ENCODE peak calls at places on chromosomes 1 and 21, in ten cellular contexts. K, C, O, Z, T, Y, M, E, U and X are unnamed samples.

GRCh38 chr1:29395724-29396437 is 159.6 kb downstream of the PTPRU start:
- DNase-seq in E (no peak), Y (no peak), Z (no peak), T (no peak), U (no peak), M (no peak), K (no peak), C (no peak), O (no peak), X (no peak)

GRCh38 chr1:231335663-231336602 is 1.7 kb downstream of the EXOC8 start:
- DNase-seq in M (no peak), O (no peak), C (no peak), E (no peak), K (no peak), T (peak), Z (no peak), Y (peak), U (peak), X (no peak)

GRCh38 chr1:26482921-26483320 is 10.7 kb downstream of the HMGN2 start:
- DNase-seq in O (peak), E (peak), Z (no peak), M (no peak), Y (no peak), U (no peak), K (peak), T (no peak), C (no peak), X (no peak)

GRCh38 chr1:167223144-167224103 is 2.7 kb downstream of the POU2F1 start:
- DNase-seq in U (no peak), Y (no peak), T (no peak), C (no peak), E (no peak), M (no peak), K (no peak), Z (no peak), O (peak), X (no peak)

GRCh38 chr1:91827094-91828006 is 58.6 kb downstream of the TGFBR3 start:
- DNase-seq in E (no peak), K (no peak), M (no peak), C (peak), O (no peak), T (peak), U (no peak), Y (no peak), Z (peak), X (no peak)

GRCh38 chr21:42839271-42840231 is 39.8 kb downstream of the WDR4 start:
- DNase-seq in Z (no peak), T (no peak), U (no peak), K (no peak), C (peak), M (no peak), Y (no peak), O (no peak), E (no peak), X (peak)

GRCh38 chr1:232600430-232601258 is 29.3 kb downstream of the SIPA1L2 start:
- DNase-seq in E (no peak), Y (no peak), C (no peak), O (no peak), M (no peak), U (peak), K (no peak), T (no peak), Z (no peak), X (no peak)

GRCh38 chr1:208036177-208036808 is 125.4 kb upstream of the CD34 start:
- DNase-seq in K (peak), U (peak), Z (no peak), C (no peak), E (peak), O (peak), T (peak), M (no peak), Y (no peak), X (no peak)

GRCh38 chr1:247103777-247104591 is at the start of gene ZNF669:
- DNase-seq in O (peak), U (peak), Y (peak), T (peak), Z (peak), E (peak), M (peak), C (peak), K (peak), X (peak)

GRCh38 chr1:63119575-63120155 is 202.7 kb upstream of the FOXD3 start:
- DNase-seq in K (no peak), Z (no peak), T (no peak), C (no peak), M (no peak), Y (no peak), E (no peak), U (no peak), O (peak), X (no peak)

GRCh38 chr1:18100493-18101063 is 7.0 kb upstream of the IGSF21 start:
- DNase-seq in O (peak), U (peak), Y (peak), Z (peak), M (peak), C (peak), K (peak), T (peak), E (peak), X (no peak)

GRCh38 chr1:35029756-35030155 is 2.0 kb downstream of the ZMYM6 start:
- DNase-seq in O (peak), U (no peak), Y (no peak), E (peak), C (no peak), M (no peak), Z (no peak), T (no peak), K (peak), X (no peak)

GRCh38 chr1:21815724-21816311 is 3.8 kb downstream of the LDLRAD2 start:
- DNase-seq in E (no peak), O (no peak), T (no peak), U (no peak), K (no peak), M (no peak), Z (no peak), Y (no peak), C (no peak), X (no peak)

GRCh38 chr1:177171536-177172123 is 872 bp downstream of the BRINP2 start:
- DNase-seq in E (no peak), Z (no peak), U (no peak), O (peak), C (no peak), T (no peak), Y (no peak), K (no peak), M (no peak), X (no peak)

GRCh38 chr21:42001781-42002180 is 8.4 kb downstream of the ZBTB21 start:
- DNase-seq in T (no peak), Y (no peak), E (no peak), U (no peak), O (no peak), Z (no peak), K (no peak), M (no peak), C (no peak), X (no peak)

GRCh38 chr1:170261669-170262068 is 115.9 kb downstream of the NTMT2 start:
- DNase-seq in K (no peak), U (no peak), E (peak), O (peak), M (no peak), Y (no peak), C (no peak), T (no peak), Z (no peak), X (no peak)

GRCh38 chr1:200038645-200038986 is 11.1 kb downstream of the NR5A2 start:
- DNase-seq in Y (no peak), M (peak), E (no peak), U (no peak), Z (peak), O (no peak), K (no peak), C (no peak), T (no peak), X (peak)

GRCh38 chr1:86975993-86976392 is 61.6 kb downstream of the HS2ST1 start:
- DNase-seq in E (no peak), U (no peak), Z (no peak), T (no peak), M (no peak), O (no peak), K (no peak), Y (no peak), C (no peak), X (no peak)

GRCh38 chr1:207407655-207408256 is 46.4 kb upstream of the CR2 start:
- DNase-seq in C (no peak), O (peak), E (peak), Z (no peak), U (peak), Y (no peak), M (no peak), K (peak), T (peak), X (no peak)

GRCh38 chr21:28899744-28900143 is 92.9 kb downstream of the LTN1 start:
- DNase-seq in C (no peak), Y (no peak), M (no peak), K (peak), T (peak), U (no peak), E (peak), Z (no peak), O (peak), X (no peak)

GRCh38 chr1:27005648-27006496 is 6.8 kb downstream of the TENT5B start:
- DNase-seq in K (no peak), T (no peak), U (no peak), Y (no peak), C (peak), O (no peak), E (no peak), Z (no peak), M (no peak), X (no peak)

GRCh38 chr1:5311147-5311546 is 656.7 kb downstream of the AJAP1 start:
- DNase-seq in T (no peak), M (no peak), C (no peak), Y (no peak), Z (no peak), U (no peak), E (no peak), K (no peak), O (no peak), X (no peak)

DNA sequence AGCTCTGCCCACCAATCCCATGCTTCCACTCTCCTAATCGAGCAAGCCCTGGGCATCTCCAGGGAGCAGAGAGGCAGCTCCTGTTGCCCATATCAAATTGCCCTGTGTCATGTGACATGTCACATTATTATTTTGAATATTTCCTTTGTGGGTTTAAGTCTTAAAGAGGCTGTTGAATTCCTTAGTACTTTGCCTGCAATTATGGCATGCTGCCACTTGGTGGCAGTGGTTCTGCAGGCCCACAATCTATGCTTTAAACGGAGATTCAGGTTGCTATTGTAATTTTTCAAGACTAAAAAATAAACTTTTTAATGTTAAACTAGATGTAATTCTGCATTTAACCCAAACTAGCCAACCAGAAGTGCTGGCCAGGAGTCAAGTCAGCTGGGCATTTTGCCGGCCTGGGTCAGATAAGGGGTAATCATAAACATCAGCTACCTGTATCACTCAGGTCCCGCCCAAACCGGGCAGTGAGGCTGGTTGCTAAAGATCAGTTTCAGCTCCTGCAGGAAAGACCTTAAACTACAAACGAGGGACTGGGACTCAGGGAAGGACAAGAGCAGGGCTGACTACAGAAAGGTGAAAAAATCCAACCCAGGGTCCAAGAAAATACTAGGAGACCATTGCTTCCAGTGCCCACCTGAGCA is 37.3 kb upstream of the ARHGEF16 start:
- DNase-seq in T (no peak), Y (no peak), O (no peak), E (no peak), U (no peak), Z (no peak), M (no peak), C (peak), K (no peak), X (no peak)
- TF ChIP-seq CTCF in T (peak), Y (peak), O (peak), E (peak), U (peak), Z (no peak), M (peak), C (peak), K (peak), X (peak)

DNA sequence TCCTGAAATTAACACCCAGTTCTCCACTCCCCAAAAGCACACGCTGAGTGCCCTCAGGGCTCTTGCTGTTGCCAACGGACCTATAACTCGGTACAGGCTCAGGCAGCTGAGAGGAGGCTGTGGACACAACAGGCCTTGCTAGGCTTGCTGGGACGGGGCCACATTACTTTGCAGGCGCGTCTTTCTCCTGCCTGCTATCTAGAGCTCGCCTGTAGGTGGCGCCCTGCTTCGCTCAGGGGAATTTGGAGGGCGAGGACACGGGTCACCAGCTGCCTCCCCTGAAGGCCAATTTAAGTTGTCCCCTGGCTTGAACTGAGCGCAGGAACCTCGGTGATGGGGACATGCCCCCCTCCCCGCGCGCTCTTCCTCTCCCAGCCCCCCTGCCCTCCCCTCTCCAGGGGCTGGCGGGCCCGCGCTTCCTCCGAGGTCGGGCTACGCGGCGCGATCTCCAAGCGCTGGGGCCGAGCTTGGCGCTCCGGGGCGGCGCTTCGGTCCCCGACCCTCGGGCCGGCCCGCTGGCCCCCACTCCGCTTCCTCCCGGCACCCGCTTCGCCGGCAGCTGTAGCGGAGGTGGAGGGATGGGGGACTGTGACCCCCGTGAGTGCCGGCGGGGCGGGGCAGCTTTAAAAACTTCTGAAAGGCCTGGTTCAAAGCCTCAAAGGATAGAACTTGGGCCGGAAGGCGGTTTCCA is 32.4 kb upstream of the NFIA start:
- DNase-seq in O (peak), E (peak), M (peak), Z (peak), T (peak), C (peak), U (peak), K (peak), Y (peak), X (peak)
- TF ChIP-seq CTCF in O (peak), E (peak), M (peak), Z (peak), T (peak), C (peak), U (peak), K (peak), Y (peak), X (peak)

GRCh38 chr1:65703853-65704252 is 88.8 kb upstream of the PDE4B start:
- DNase-seq in K (no peak), C (no peak), U (peak), O (no peak), T (no peak), M (no peak), E (no peak), Y (no peak), Z (no peak), X (no peak)

GRCh38 chr1:65698590-65698989 is 94.1 kb upstream of the PDE4B start:
- DNase-seq in U (no peak), C (no peak), O (no peak), M (no peak), E (no peak), T (no peak), Y (no peak), Z (no peak), K (no peak), X (no peak)

DNA sequence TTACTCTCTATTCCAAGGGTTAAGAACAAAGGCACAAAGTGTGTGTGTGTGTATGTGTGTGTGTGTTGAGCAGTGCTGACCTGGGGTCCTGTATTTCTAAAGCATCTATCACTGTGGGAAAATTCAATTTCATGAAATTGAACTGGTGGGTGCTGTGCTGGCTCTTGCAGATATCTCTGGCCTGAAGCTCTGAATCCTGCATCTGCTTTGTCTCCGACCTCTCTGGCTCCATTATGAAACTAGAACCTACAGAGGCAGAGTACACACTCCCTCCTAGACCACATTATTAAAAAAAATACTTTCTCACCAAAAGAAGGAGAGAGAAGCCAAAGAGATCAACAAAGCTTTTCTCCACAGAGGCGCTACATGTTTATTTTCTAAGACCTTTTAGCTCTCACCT is 88.4 kb upstream of the PDE4B start:
- DNase-seq in O (no peak), T (no peak), M (no peak), Z (no peak), K (no peak), C (no peak), U (no peak), Y (no peak), E (no peak), X (no peak)
- TF ChIP-seq CTCF in O (no peak), T (no peak), M (no peak), Z (no peak), K (no peak), C (no peak), U (no peak), Y (no peak), E (no peak), X (no peak)

DNA sequence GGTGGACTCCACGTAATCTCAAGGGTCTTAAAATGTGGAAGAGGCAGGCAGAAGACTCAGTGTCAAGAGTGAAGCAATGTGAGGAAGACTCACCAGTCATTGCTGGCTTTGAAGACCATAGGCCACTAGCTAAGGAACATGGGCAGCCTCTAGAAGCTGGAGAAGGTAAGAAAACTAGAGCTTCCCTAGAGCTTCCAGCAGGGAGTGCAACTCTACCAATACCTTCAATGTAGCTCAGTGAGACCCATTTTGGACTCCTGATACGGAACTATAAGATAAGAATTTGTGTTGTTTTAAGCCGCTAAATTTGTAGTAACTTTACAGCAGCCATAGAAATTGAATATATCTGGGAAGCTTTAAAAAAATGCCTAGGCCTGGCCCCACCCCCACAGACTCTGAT is 18.9 kb downstream of the METTL13 start:
- DNase-seq in Y (no peak), E (peak), C (no peak), T (no peak), U (no peak), K (no peak), M (no peak), O (no peak), Z (no peak), X (no peak)
- TF ChIP-seq CTCF in Y (no peak), E (peak), C (no peak), T (peak), U (no peak), K (no peak), M (no peak), O (no peak), Z (no peak), X (no peak)

DNA sequence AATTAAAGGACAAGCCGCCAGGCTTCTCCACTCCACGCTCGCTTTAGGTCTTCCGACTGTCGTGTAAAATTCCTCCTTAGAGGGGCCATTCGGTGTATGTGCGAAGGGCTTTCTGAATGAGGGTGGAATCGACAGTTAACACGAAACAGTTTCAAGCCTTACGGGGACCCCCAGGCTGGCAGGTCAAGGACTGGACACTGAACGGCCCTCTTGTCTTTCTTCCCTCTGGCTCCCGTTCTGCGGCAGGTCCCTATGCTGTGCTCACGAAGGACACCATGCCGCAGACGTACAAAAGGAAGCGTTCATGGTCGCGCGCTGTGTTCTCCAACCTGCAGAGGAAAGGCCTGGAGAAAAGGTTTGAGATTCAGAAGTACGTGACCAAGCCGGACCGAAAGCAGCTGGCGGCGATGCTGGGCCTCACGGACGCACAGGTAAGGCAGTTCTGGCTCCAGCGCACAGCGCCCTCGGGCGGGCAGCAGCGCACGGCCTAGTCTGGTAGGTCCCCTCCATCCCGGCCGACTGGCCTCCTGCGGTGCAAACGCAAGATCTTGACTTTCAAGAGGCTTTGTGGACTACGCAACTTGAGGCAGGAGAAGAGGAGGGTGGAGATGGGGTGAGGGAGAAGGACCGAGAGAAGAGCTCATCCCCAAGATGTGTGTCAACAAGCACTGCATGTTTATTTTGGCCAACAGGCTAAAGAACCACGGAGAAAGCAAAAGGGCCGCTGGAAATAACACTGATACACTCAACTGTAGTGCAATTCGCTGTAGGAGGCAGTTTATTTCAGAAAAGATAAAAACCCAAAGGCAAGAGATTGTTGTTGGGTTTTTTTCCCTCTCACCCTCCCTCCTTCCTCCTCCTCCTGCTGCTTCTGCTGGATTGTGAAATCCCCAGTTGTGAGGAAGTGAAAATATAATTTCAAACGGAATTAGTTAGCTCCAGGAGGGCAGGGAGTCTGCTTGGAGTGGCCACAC is 3.0 kb downstream of the HLX start:
- DNase-seq in K (peak), Z (peak), U (no peak), O (peak), C (no peak), T (no peak), M (no peak), Y (peak), E (peak), X (no peak)
- TF ChIP-seq CTCF in K (no peak), Z (no peak), U (no peak), O (peak), C (no peak), T (no peak), M (peak), Y (no peak), E (peak), X (peak)

GRCh38 chr1:24351247-24351646 is 32.1 kb downstream of the GRHL3 start:
- DNase-seq in M (no peak), K (no peak), Z (no peak), O (no peak), Y (no peak), E (no peak), T (no peak), C (no peak), U (peak), X (no peak)
- TF ChIP-seq CTCF in M (no peak), K (no peak), Z (no peak), O (no peak), Y (no peak), E (no peak), T (no peak), C (no peak), U (no peak), X (no peak)

DNA sequence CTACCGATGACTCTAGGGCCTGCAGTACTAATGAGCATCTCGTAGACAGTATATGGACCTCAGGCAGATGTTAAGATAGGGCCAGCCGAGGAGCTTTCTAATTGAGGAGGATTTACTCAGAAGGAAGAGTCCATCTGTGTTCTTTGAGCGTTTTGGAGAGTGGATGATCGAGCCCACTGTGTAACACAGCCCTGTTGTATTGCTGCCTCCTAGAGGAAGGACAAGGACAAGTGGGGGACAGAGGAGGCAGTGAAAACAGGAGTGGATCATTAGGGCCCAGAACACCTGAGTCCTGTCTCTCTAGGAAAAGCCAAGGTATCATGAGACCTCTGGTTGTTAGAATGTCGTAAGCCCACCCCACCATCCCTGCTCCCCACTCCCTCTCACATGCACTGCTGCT is 62.9 kb downstream of the TBX19 start:
- DNase-seq in O (no peak), T (no peak), C (no peak), Z (no peak), E (no peak), U (no peak), Y (no peak), K (no peak), M (no peak), X (no peak)
- TF ChIP-seq CTCF in O (peak), T (peak), C (no peak), Z (no peak), E (peak), U (no peak), Y (no peak), K (peak), M (peak), X (no peak)